ENCODE peak calls at places on chromosomes 2 and 18, in seven cellular contexts. K, Q, S, J, O, A and L are unnamed samples.

GRCh38 chr18:25113081-25113480 is 238.9 kb downstream of the ZNF521 start:
- DNase-seq in K (no peak), Q (no peak), S (no peak), J (no peak), O (no peak), A (no peak), L (no peak)

GRCh38 chr18:74040459-74041332 is 106.9 kb downstream of the FBXO15 start:
- DNase-seq in K (no peak), Q (no peak), S (no peak), J (no peak), O (peak), A (no peak), L (no peak)

GRCh38 chr18:65753520-65753919 is 2.7 kb downstream of the CDH7 start:
- DNase-seq in K (no peak), Q (peak), S (peak), J (no peak), O (peak), A (peak), L (peak)

GRCh38 chr2:99881901-99882591 is 260.3 kb downstream of the AFF3 start:
- DNase-seq in K (no peak), Q (no peak), S (peak), J (peak), O (peak), A (no peak), L (no peak)

GRCh38 chr2:16179701-16180402 is 239.5 kb downstream of the MYCN start:
- DNase-seq in K (no peak), Q (peak), S (no peak), J (no peak), O (no peak), A (no peak), L (no peak)

GRCh38 chr2:128377071-128377910 is 58.6 kb upstream of the HS6ST1 start:
- DNase-seq in K (no peak), Q (no peak), S (no peak), J (no peak), O (no peak), A (no peak), L (no peak)

GRCh38 chr2:168343586-168343985 is 96.2 kb upstream of the STK39 start:
- DNase-seq in K (no peak), Q (no peak), S (no peak), J (no peak), O (peak), A (no peak), L (no peak)

GRCh38 chr2:197399887-197400540 is 34.8 kb downstream of the SF3B1 start:
- DNase-seq in K (no peak), Q (no peak), S (no peak), J (peak), O (no peak), A (no peak), L (no peak)

GRCh38 chr2:113041871-113042270 is 10.8 kb downstream of the IL36B start:
- DNase-seq in K (no peak), Q (no peak), S (no peak), J (no peak), O (no peak), A (no peak), L (no peak)

GRCh38 chr2:174337337-174338154 is 2.8 kb downstream of the SP9 start:
- DNase-seq in K (no peak), Q (no peak), S (no peak), J (no peak), O (peak), A (no peak), L (no peak)

GRCh38 chr2:27059141-27059820 is 7.8 kb downstream of the AGBL5 start:
- DNase-seq in K (no peak), Q (no peak), S (peak), J (no peak), O (no peak), A (no peak), L (no peak)

GRCh38 chr2:161352718-161353117 is 44.5 kb downstream of the PSMD14 start:
- DNase-seq in K (no peak), Q (no peak), S (no peak), J (no peak), O (no peak), A (no peak), L (no peak)

GRCh38 chr2:20616341-20616871 is 34.5 kb downstream of the HS1BP3 start:
- DNase-seq in K (no peak), Q (no peak), S (no peak), J (no peak), O (no peak), A (no peak), L (no peak)

GRCh38 chr2:11532434-11533055 is 1.3 kb upstream of the GREB1 start:
- DNase-seq in K (no peak), Q (no peak), S (no peak), J (no peak), O (peak), A (no peak), L (no peak)

GRCh38 chr18:76859474-76860339 is 37.4 kb downstream of the ZNF236 start:
- DNase-seq in K (no peak), Q (no peak), S (no peak), J (no peak), O (no peak), A (no peak), L (no peak)

GRCh38 chr18:28176933-28177827 is at the start of gene CDH2:
- DNase-seq in K (no peak), Q (no peak), S (no peak), J (no peak), O (peak), A (peak), L (no peak)

GRCh38 chr2:58308435-58308834 is 67.3 kb upstream of the FANCL start:
- DNase-seq in K (no peak), Q (no peak), S (no peak), J (no peak), O (no peak), A (no peak), L (no peak)

GRCh38 chr2:207135801-207136457 is 29.8 kb downstream of the KLF7 start:
- DNase-seq in K (no peak), Q (no peak), S (no peak), J (no peak), O (no peak), A (no peak), L (no peak)

GRCh38 chr2:69083126-69083733 is 70.3 kb downstream of the ANTXR1 start:
- DNase-seq in K (peak), Q (no peak), S (peak), J (no peak), O (peak), A (no peak), L (no peak)

GRCh38 chr2:135745545-135745944 is 3.9 kb downstream of the UBXN4 start:
- DNase-seq in K (no peak), Q (no peak), S (no peak), J (peak), O (peak), A (no peak), L (no peak)

GRCh38 chr2:112674229-112674628 is 28.5 kb downstream of the SLC20A1 start:
- DNase-seq in K (peak), Q (no peak), S (no peak), J (no peak), O (no peak), A (no peak), L (no peak)

GRCh38 chr2:61988462-61989366 is 83.2 kb downstream of the COMMD1 start:
- DNase-seq in K (no peak), Q (no peak), S (peak), J (no peak), O (peak), A (no peak), L (no peak)

GRCh38 chr18:76371301-76371700 is 123.7 kb downstream of the ZNF516 start:
- DNase-seq in K (no peak), Q (no peak), S (no peak), J (no peak), O (no peak), A (no peak), L (no peak)

GRCh38 chr2:85773692-85774091 is 19.9 kb downstream of the ATOH8 start:
- DNase-seq in K (no peak), Q (no peak), S (no peak), J (no peak), O (no peak), A (no peak), L (no peak)

GRCh38 chr2:150190546-150190945 is 296.9 kb downstream of the RND3 start:
- DNase-seq in K (no peak), Q (no peak), S (no peak), J (no peak), O (no peak), A (no peak), L (no peak)